ENCODE peak calls at places on chromosomes 3 and 15, in ten cellular contexts. G is hepatic stellate cell, Z is amniotic stem cell, C is NCI-H2081, X is posterior cingulate gyrus, L is NCI-H774, W is fibroblast of mammary gland, Y is activated T-cell treated with anti-CD3 and anti-CD28 coated beads for 4 hours, H is pulmonary artery endothelial cell, B is C1 segment of cervical spinal cord. M is an unnamed sample.

GRCh38 chr3:49609815-49610214 is 55.5 kb downstream of the BSN start:
- DNase-seq in G (no peak), Z (no peak), C (no peak), X (no peak), L (no peak), W (no peak), Y (no peak), H (no peak), B (no peak), M (no peak)

GRCh38 chr3:95923496-95924210 is 890.7 kb upstream of the EPHA6 start:
- DNase-seq in G (peak; percentile 32), Z (peak; percentile 46), C (no peak), X (no peak), L (no peak), W (peak; percentile 98), Y (no peak), H (no peak), B (no peak), M (peak; percentile 28)

GRCh38 chr3:22960326-22960984 is 242.7 kb upstream of the UBE2E2 start:
- DNase-seq in G (peak; percentile 17), Z (peak; percentile 48), C (peak; percentile 61), X (peak; percentile 20), L (peak; percentile 47), W (peak; percentile 53), Y (no peak), H (no peak), B (no peak), M (no peak)

GRCh38 chr15:34056921-34057320 is 17.9 kb upstream of the AVEN start:
- DNase-seq in G (no peak), Z (no peak), C (no peak), X (no peak), L (no peak), W (no peak), Y (no peak), H (no peak), B (no peak), M (no peak)

GRCh38 chr3:19917167-19917566 is 16.9 kb downstream of the EFHB start:
- DNase-seq in G (no peak), Z (no peak), C (no peak), X (no peak), L (no peak), W (no peak), Y (no peak), H (no peak), B (no peak), M (no peak)

GRCh38 chr15:31202953-31203352 is 101.4 kb upstream of the TRPM1 start:
- DNase-seq in G (no peak), Z (no peak), C (no peak), X (no peak), L (no peak), W (no peak), Y (no peak), H (no peak), B (no peak), M (no peak)

GRCh38 chr3:25293736-25294135 is 134.3 kb upstream of the RARB start:
- DNase-seq in G (no peak), Z (no peak), C (no peak), X (no peak), L (no peak), W (peak; percentile 8), Y (no peak), H (no peak), B (no peak), M (no peak)

GRCh38 chr3:153209596-153209995 is 47.6 kb downstream of the RAP2B start:
- DNase-seq in G (peak; percentile 41), Z (no peak), C (no peak), X (no peak), L (no peak), W (peak; percentile 63), Y (no peak), H (peak; percentile 11), B (no peak), M (peak; percentile 34)

GRCh38 chr3:14434105-14434504 is 31.7 kb downstream of the SLC6A6 start:
- DNase-seq in G (no peak), Z (no peak), C (no peak), X (no peak), L (no peak), W (peak; percentile 64), Y (no peak), H (no peak), B (no peak), M (no peak)

GRCh38 chr3:169923189-169923588 is 11.8 kb downstream of the SAMD7 start:
- DNase-seq in G (no peak), Z (no peak), C (peak; percentile 99), X (peak; percentile 16), L (peak; percentile 97), W (peak; percentile 37), Y (no peak), H (no peak), B (no peak), M (peak; percentile 90)

GRCh38 chr15:73902121-73903020 is 23.9 kb upstream of the LOXL1 start:
- DNase-seq in G (no peak), Z (no peak), C (no peak), X (no peak), L (no peak), W (no peak), Y (no peak), H (no peak), B (no peak), M (peak; percentile 9)

GRCh38 chr15:69394556-69395282 is 19.4 kb upstream of the KIF23 start:
- DNase-seq in G (peak; percentile 82), Z (no peak), C (peak; percentile 59), X (peak; percentile 92), L (peak; percentile 37), W (peak; percentile 67), Y (peak; percentile 87), H (peak; percentile 5), B (peak; percentile 81), M (peak; percentile 94)

GRCh38 chr15:78726870-78727551 is 84.3 kb downstream of the ADAMTS7 start:
- DNase-seq in G (no peak), Z (no peak), C (peak; percentile 28), X (no peak), L (no peak), W (peak; percentile 18), Y (no peak), H (no peak), B (no peak), M (no peak)

GRCh38 chr3:9398715-9399708 is 1.6 kb downstream of the SETD5 start:
- DNase-seq in G (no peak), Z (no peak), C (peak; percentile 40), X (no peak), L (no peak), W (peak; percentile 64), Y (no peak), H (no peak), B (no peak), M (peak; percentile 48)

GRCh38 chr15:88648357-88649214 is 9.8 kb downstream of the ISG20 start:
- DNase-seq in G (no peak), Z (no peak), C (no peak), X (no peak), L (no peak), W (peak; percentile 59), Y (no peak), H (no peak), B (no peak), M (no peak)

GRCh38 chr3:197465996-197466549 is 89.7 kb downstream of the BDH1 start:
- DNase-seq in G (no peak), Z (no peak), C (no peak), X (no peak), L (no peak), W (peak; percentile 84), Y (no peak), H (peak; percentile 51), B (no peak), M (no peak)

GRCh38 chr3:111885578-111885977 is 26.5 kb downstream of the PHLDB2 start:
- DNase-seq in G (no peak), Z (no peak), C (no peak), X (no peak), L (no peak), W (no peak), Y (no peak), H (no peak), B (no peak), M (no peak)

GRCh38 chr3:126546013-126546412 is 12.7 kb downstream of the C3orf22 start:
- DNase-seq in G (no peak), Z (no peak), C (no peak), X (no peak), L (no peak), W (no peak), Y (no peak), H (no peak), B (no peak), M (no peak)

GRCh38 chr3:127650236-127650635 is 21.3 kb downstream of the PODXL2 start:
- DNase-seq in G (no peak), Z (no peak), C (no peak), X (no peak), L (no peak), W (no peak), Y (no peak), H (no peak), B (no peak), M (no peak)

GRCh38 chr3:193822492-193823220 is 229.6 kb downstream of the OPA1 start:
- DNase-seq in G (no peak), Z (no peak), C (no peak), X (no peak), L (no peak), W (no peak), Y (no peak), H (no peak), B (no peak), M (no peak)

GRCh38 chr15:76358453-76358852 is 21.9 kb downstream of the ISL2 start:
- DNase-seq in G (no peak), Z (no peak), C (no peak), X (no peak), L (no peak), W (no peak), Y (no peak), H (no peak), B (no peak), M (no peak)

GRCh38 chr15:93182806-93183205 is 93.8 kb upstream of the RGMA start:
- DNase-seq in G (no peak), Z (no peak), C (no peak), X (no peak), L (no peak), W (no peak), Y (no peak), H (no peak), B (no peak), M (no peak)

GRCh38 chr3:66709464-66710058 is 208.7 kb upstream of the LRIG1 start:
- DNase-seq in G (no peak), Z (no peak), C (no peak), X (no peak), L (no peak), W (no peak), Y (no peak), H (no peak), B (no peak), M (no peak)

M was measured in right cardiac atrium.